ENCODE peak calls at places on chromosome 20, in four cellular contexts. Y is HepG2, E is SK-N-SH, V is GM12878. R is an unnamed sample.

GRCh38 chr20:21393142-21393541 is 4.2 kb downstream of the NKX2-4 start:
- DNase-seq in E (no peak), Y (no peak), V (no peak), R (no peak)

GRCh38 chr20:40320612-40321011 is 368.4 kb downstream of the MAFB start:
- DNase-seq in V (no peak), E (no peak), Y (no peak), R (no peak)

GRCh38 chr20:34680586-34680985 is 3.7 kb upstream of the PIGU start:
- DNase-seq in Y (no peak), E (no peak), V (no peak), R (no peak)

GRCh38 chr20:34074101-34074760 is 37.8 kb downstream of the EIF2S2 start:
- DNase-seq in E (no peak), V (no peak), Y (no peak), R (no peak)

GRCh38 chr20:46872315-46873211 is 22.1 kb upstream of the EYA2 start:
- DNase-seq in V (no peak), E (peak; percentile 20), Y (no peak), R (peak; percentile 16)

GRCh38 chr20:38117635-38118034 is 47.4 kb downstream of the TGM2 start:
- DNase-seq in E (no peak), V (no peak), Y (peak; percentile 70), R (peak; percentile 61)

GRCh38 chr20:56839222-56839621 is 210.1 kb downstream of the TFAP2C start:
- DNase-seq in V (no peak), E (no peak), Y (no peak), R (no peak)

GRCh38 chr20:53243152-53243551 is 271.0 kb downstream of the TSHZ2 start:
- DNase-seq in E (no peak), Y (no peak), V (no peak), R (no peak)

GRCh38 chr20:62069741-62070216 is 4.1 kb upstream of the TAF4 start:
- DNase-seq in E (no peak), Y (no peak), V (no peak), R (no peak)

GRCh38 chr20:6994452-6994851 is 227.0 kb downstream of the BMP2 start:
- DNase-seq in E (no peak), V (no peak), Y (no peak), R (peak; percentile 9)

GRCh38 chr20:22381812-22382416 is 202.5 kb downstream of the FOXA2 start:
- DNase-seq in Y (no peak), E (no peak), V (no peak), R (no peak)

GRCh38 chr20:49775229-49775693 is 37.4 kb upstream of the SLC9A8 start:
- DNase-seq in Y (peak; percentile 96), E (no peak), V (no peak), R (peak; percentile 78)

GRCh38 chr20:3514012-3514642 is 43.3 kb downstream of the ATRN start:
- DNase-seq in E (no peak), Y (no peak), V (no peak), R (no peak)

GRCh38 chr20:1940581-1940980 is 45.4 kb downstream of the SIRPA start:
- DNase-seq in Y (no peak), V (no peak), E (no peak), R (no peak)

GRCh38 chr20:46255440-46256104 is 52.7 kb downstream of the CDH22 start:
- DNase-seq in E (peak; percentile 68), Y (peak; percentile 64), V (no peak), R (peak; percentile 31)

GRCh38 chr20:48767269-48767960 is 60.4 kb downstream of the PREX1 start:
- DNase-seq in E (no peak), V (no peak), Y (no peak), R (no peak)

GRCh38 chr20:53748821-53749402 is 155.3 kb upstream of the ZNF217 start:
- DNase-seq in E (no peak), Y (no peak), V (no peak), R (no peak)

GRCh38 chr20:37556538-37556937 is 28.9 kb upstream of the BLCAP start:
- DNase-seq in Y (no peak), E (no peak), V (no peak), R (no peak)

GRCh38 chr20:60694763-60695162 is 557.3 kb upstream of the CDH4 start:
- DNase-seq in Y (no peak), E (no peak), V (no peak), R (no peak)

GRCh38 chr20:43691928-43692524 is 25.1 kb downstream of the MYBL2 start:
- DNase-seq in V (no peak), E (peak; percentile 82), Y (peak; percentile 72), R (peak; percentile 64)

GRCh38 chr20:35004749-35005462 is 49.2 kb downstream of the MYH7B start:
- DNase-seq in Y (no peak), E (no peak), V (no peak), R (no peak)

GRCh38 chr20:38726849-38727601 is 2.7 kb downstream of the SLC32A1 start:
- DNase-seq in Y (peak; percentile 61), E (peak; percentile 90), V (no peak), R (no peak)

GRCh38 chr20:49699200-49699992 is 14.3 kb downstream of the B4GALT5 start:
- DNase-seq in E (no peak), V (no peak), Y (no peak), R (peak; percentile 74)

GRCh38 chr20:63884506-63885263 is 10.2 kb upstream of the DNAJC5 start:
- DNase-seq in V (no peak), Y (no peak), E (peak; percentile 63), R (no peak)

GRCh38 chr20:36098364-36098763 is 56.2 kb upstream of the EPB41L1 start:
- DNase-seq in E (no peak), Y (no peak), V (peak; percentile 67), R (no peak)

GRCh38 chr20:64104667-64105451 is 2.5 kb downstream of the NPBWR2 start:
- DNase-seq in E (no peak), Y (no peak), V (no peak), R (no peak)

GRCh38 chr20:61917459-61917858 is 148.2 kb downstream of the TAF4 start:
- DNase-seq in Y (no peak), V (no peak), E (no peak), R (no peak)

GRCh38 chr20:49615401-49616153 is 47.6 kb upstream of the PTGIS start:
- DNase-seq in E (no peak), V (no peak), Y (peak; percentile 62), R (peak; percentile 83)

GRCh38 chr20:46220808-46221207 is 87.5 kb downstream of the CDH22 start:
- DNase-seq in Y (no peak), V (no peak), E (peak; percentile 89), R (no peak)

GRCh38 chr20:15842872-15843271 is 730.4 kb downstream of the KIF16B start:
- DNase-seq in V (no peak), Y (no peak), E (no peak), R (no peak)

GRCh38 chr20:22226849-22227248 is 357.5 kb downstream of the FOXA2 start:
- DNase-seq in V (peak; percentile 47), Y (no peak), E (no peak), R (no peak)

DNA sequence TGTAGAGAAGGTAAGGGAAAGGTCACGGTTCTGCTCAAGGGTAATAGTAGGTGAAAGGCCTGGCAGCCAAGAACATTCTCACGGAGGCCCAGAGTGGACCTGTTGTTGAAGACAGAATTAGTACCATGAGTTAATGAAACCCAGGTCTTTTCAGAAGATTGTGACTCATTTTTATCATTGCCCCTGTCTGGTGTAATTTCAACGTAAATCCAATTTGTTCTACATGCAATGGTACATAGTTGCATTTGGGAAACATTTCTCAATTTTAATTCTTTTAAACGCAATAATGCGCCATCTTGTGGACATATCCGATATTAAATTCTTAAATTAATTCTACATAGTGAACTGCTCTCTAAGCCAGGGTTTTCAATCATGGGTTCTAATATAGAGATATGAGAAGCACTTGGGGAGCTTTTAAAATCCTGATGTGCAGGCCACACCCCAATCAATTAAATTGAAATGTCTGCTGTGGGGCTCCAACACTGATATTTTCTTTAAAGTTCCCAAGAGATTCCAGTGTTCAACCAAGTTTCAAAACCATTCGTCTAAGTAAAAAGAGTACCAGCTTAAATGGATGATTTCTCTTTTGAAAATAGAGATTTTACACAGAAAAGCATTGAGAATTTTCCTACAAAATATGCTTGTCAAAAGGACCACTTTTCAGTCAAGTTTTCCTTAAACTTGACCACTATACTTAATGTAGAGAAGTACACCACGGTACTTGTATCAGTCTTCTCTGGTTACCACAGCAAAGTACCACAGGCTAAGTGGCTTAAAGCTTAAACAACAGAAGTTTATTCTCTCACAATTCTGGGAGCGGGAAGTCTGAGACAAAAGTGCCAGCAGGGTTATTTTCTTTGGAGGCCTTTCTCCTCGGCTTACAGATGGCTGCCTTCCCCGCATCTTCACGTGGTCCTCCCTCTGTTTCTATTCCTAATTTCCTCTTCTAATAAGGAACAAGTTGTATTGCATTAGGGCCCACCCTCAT is 257.6 kb downstream of the PLCB1 start:
- DNase-seq in Y (peak; percentile 55), E (peak; percentile 27), V (no peak), R (peak; percentile 51)
- TF ChIP-seq RAD21 in Y (peak; percentile 65), E (peak; percentile 64), V (peak; percentile 42), R (peak; percentile 55)

GRCh38 chr20:19317240-19318069 is 105.0 kb downstream of the SLC24A3 start:
- DNase-seq in Y (no peak), V (no peak), E (no peak), R (no peak)
- TF ChIP-seq PBX3 in Y (no peak), V (no peak), E (no peak), R (no peak)

GRCh38 chr20:58718729-58719128 is 26.1 kb downstream of the NPEPL1 start:
- DNase-seq in Y (no peak), E (no peak), V (no peak), R (no peak)

GRCh38 chr20:58719258-58719657 is 26.7 kb downstream of the NPEPL1 start:
- DNase-seq in Y (no peak), E (no peak), V (no peak), R (no peak)

GRCh38 chr20:58716476-58717277 is 24.1 kb downstream of the NPEPL1 start:
- DNase-seq in Y (peak; percentile 53), E (peak; percentile 56), V (no peak), R (no peak)

GRCh38 chr20:58717278-58718091 is 24.9 kb downstream of the NPEPL1 start:
- DNase-seq in V (no peak), E (no peak), Y (no peak), R (no peak)

GRCh38 chr20:58718121-58718563 is 25.5 kb downstream of the NPEPL1 start:
- DNase-seq in V (no peak), E (peak; percentile 10), Y (no peak), R (no peak)
- TF ChIP-seq RAD21 in V (no peak), E (no peak), Y (no peak), R (no peak)

GRCh38 chr20:4542270-4542669 is 179.4 kb upstream of the PRND start:
- DNase-seq in Y (no peak), V (no peak), E (no peak), R (no peak)
- TF ChIP-seq PBX3 in Y (no peak), V (no peak), E (no peak), R (no peak)

R was measured in A549.